ENCODE peak calls at places on chromosomes 16 and 17, in ten cellular contexts. H is AG09319; B is H9; V is heart left ventricle; K is progenitor cell of endocrine pancreas; M is CD4-positive, alpha-beta T cell; F is glutamatergic neuron; L is thoracic aorta; C is endothelial cell; I is GM12865. W is an unnamed sample.

GRCh38 chr17:17472333-17472920 is 4.4 kb upstream of the MED9 start:
- DNase-seq in H (no peak), B (no peak), V (no peak), K (no peak), M (no peak), F (no peak), L (no peak), C (no peak), I (no peak), W (no peak)

GRCh38 chr16:88533945-88534641 is 36.1 kb upstream of the ZC3H18 start:
- DNase-seq in H (peak; percentile 28), B (peak; percentile 81), V (peak; percentile 77), K (peak; percentile 15), M (peak; percentile 85), F (peak; percentile 85), L (no peak), C (peak; percentile 77), I (peak; percentile 88), W (peak; percentile 72)

GRCh38 chr16:23771027-23771426 is 16.2 kb downstream of the CHP2 start:
- DNase-seq in H (no peak), B (no peak), V (no peak), K (no peak), M (no peak), F (no peak), L (no peak), C (no peak), I (no peak), W (no peak)

GRCh38 chr17:36793976-36794375 is 143.3 kb upstream of the LHX1 start:
- DNase-seq in H (no peak), B (no peak), V (no peak), K (no peak), M (no peak), F (no peak), L (no peak), C (no peak), I (no peak), W (no peak)

GRCh38 chr17:27319536-27320221 is 25.8 kb downstream of the WSB1 start:
- DNase-seq in H (peak; percentile 55), B (peak; percentile 28), V (peak; percentile 85), K (no peak), M (no peak), F (no peak), L (peak; percentile 35), C (no peak), I (no peak), W (no peak)

GRCh38 chr17:52106638-52107261 is 51.8 kb downstream of the CA10 start:
- DNase-seq in H (no peak), B (no peak), V (no peak), K (peak; percentile 21), M (no peak), F (peak; percentile 62), L (no peak), C (peak; percentile 46), I (peak; percentile 35), W (peak; percentile 53)

GRCh38 chr16:3957344-3957980 is 76.9 kb upstream of the CREBBP start:
- DNase-seq in H (no peak), B (no peak), V (no peak), K (no peak), M (no peak), F (no peak), L (no peak), C (no peak), I (no peak), W (no peak)

GRCh38 chr16:22198547-22199293 is 7.4 kb upstream of the EEF2K start:
- DNase-seq in H (no peak), B (peak; percentile 31), V (no peak), K (no peak), M (no peak), F (no peak), L (no peak), C (no peak), I (peak; percentile 59), W (no peak)

GRCh38 chr16:19274178-19274797 is 11.2 kb upstream of the CLEC19A start:
- DNase-seq in H (no peak), B (no peak), V (no peak), K (no peak), M (no peak), F (no peak), L (no peak), C (no peak), I (no peak), W (no peak)

GRCh38 chr17:6145946-6146345 is 75.8 kb downstream of the WSCD1 start:
- DNase-seq in H (no peak), B (no peak), V (no peak), K (no peak), M (no peak), F (no peak), L (no peak), C (no peak), I (no peak), W (no peak)
- TF ChIP-seq CTCF in H (no peak), B (no peak), V (no peak), K (no peak), M (no peak), F (no peak), L (no peak), C (no peak), I (no peak), W (no peak)

GRCh38 chr17:58005031-58005727 is 1.9 kb downstream of the SRSF1 start:
- DNase-seq in H (no peak), B (no peak), V (no peak), K (no peak), M (no peak), F (no peak), L (no peak), C (no peak), I (no peak), W (no peak)

GRCh38 chr17:58006563-58006923 is 503 bp downstream of the SRSF1 start:
- DNase-seq in H (no peak), B (peak; percentile 66), V (peak; percentile 83), K (peak; percentile 38), M (no peak), F (peak; percentile 73), L (peak; percentile 55), C (peak; percentile 60), I (peak; percentile 77), W (peak; percentile 57)

GRCh38 chr17:58006924-58007780 is at the start of gene SRSF1:
- DNase-seq in H (peak; percentile 94), B (peak; percentile 99), V (peak; percentile 98), K (peak; percentile 94), M (peak; percentile 96), F (peak; percentile 97), L (peak; percentile 84), C (peak; percentile 96), I (peak; percentile 99), W (peak; percentile 95)

GRCh38 chr17:58004060-58004459 is 3.0 kb downstream of the SRSF1 start:
- DNase-seq in H (no peak), B (no peak), V (no peak), K (no peak), M (no peak), F (no peak), L (no peak), C (no peak), I (no peak), W (no peak)

GRCh38 chr17:58005728-58006562 is 1.1 kb downstream of the SRSF1 start:
- DNase-seq in H (no peak), B (no peak), V (no peak), K (no peak), M (peak; percentile 45), F (no peak), L (no peak), C (no peak), I (no peak), W (no peak)
- TF ChIP-seq CTCF in H (no peak), B (no peak), V (no peak), K (no peak), M (no peak), F (no peak), L (no peak), C (no peak), I (no peak), W (peak; percentile 29)

GRCh38 chr17:65261682-65262636 is 124.8 kb downstream of the RGS9 start:
- DNase-seq in H (no peak), B (no peak), V (no peak), K (no peak), M (no peak), F (no peak), L (no peak), C (no peak), I (no peak), W (no peak)

GRCh38 chr17:65261152-65261551 is 124.0 kb downstream of the RGS9 start:
- DNase-seq in H (no peak), B (peak; percentile 74), V (no peak), K (no peak), M (no peak), F (no peak), L (no peak), C (peak; percentile 7), I (no peak), W (no peak)

GRCh38 chr17:65265276-65265675 is 128.1 kb downstream of the RGS9 start:
- DNase-seq in H (no peak), B (no peak), V (no peak), K (no peak), M (no peak), F (no peak), L (no peak), C (no peak), I (no peak), W (no peak)

GRCh38 chr17:65259281-65259680 is 122.1 kb downstream of the RGS9 start:
- DNase-seq in H (no peak), B (no peak), V (no peak), K (no peak), M (no peak), F (no peak), L (no peak), C (no peak), I (no peak), W (no peak)

GRCh38 chr17:65260626-65261025 is 123.5 kb downstream of the RGS9 start:
- DNase-seq in H (no peak), B (no peak), V (no peak), K (no peak), M (no peak), F (no peak), L (no peak), C (no peak), I (no peak), W (no peak)
- TF ChIP-seq CTCF in H (no peak), B (no peak), V (no peak), K (no peak), M (no peak), F (no peak), L (no peak), C (no peak), I (no peak), W (no peak)

GRCh38 chr16:30965436-30965835 is 7.9 kb downstream of the SETD1A start:
- DNase-seq in H (no peak), B (no peak), V (no peak), K (no peak), M (no peak), F (no peak), L (no peak), C (no peak), I (no peak), W (no peak)

GRCh38 chr16:30963925-30964511 is 6.5 kb downstream of the SETD1A start:
- DNase-seq in H (no peak), B (no peak), V (no peak), K (no peak), M (no peak), F (no peak), L (no peak), C (no peak), I (no peak), W (no peak)

GRCh38 chr16:30966033-30966619 is 8.6 kb downstream of the SETD1A start:
- DNase-seq in H (no peak), B (no peak), V (no peak), K (no peak), M (no peak), F (no peak), L (no peak), C (no peak), I (no peak), W (no peak)

GRCh38 chr16:30967795-30968194 is 10.2 kb downstream of the SETD1A start:
- DNase-seq in H (no peak), B (no peak), V (no peak), K (no peak), M (no peak), F (no peak), L (no peak), C (no peak), I (no peak), W (no peak)

GRCh38 chr16:30964540-30965226 is 7.1 kb downstream of the SETD1A start:
- DNase-seq in H (no peak), B (no peak), V (no peak), K (no peak), M (no peak), F (no peak), L (no peak), C (no peak), I (no peak), W (no peak)
- TF ChIP-seq CTCF in H (no peak), B (no peak), V (no peak), K (no peak), M (no peak), F (no peak), L (no peak), C (no peak), I (no peak), W (no peak)